ENCODE peak calls at places on chromosomes 5 and 9, in seven cellular contexts. One of them, this sample, is unnamed.

GRCh38 chr5:67494186-67494842 is 297.7 kb upstream of the CD180 start:
- DNase-seq in stomach: no peak
- DNase-seq in uterus: peak; percentile 34
- DNase-seq in neural progenitor cell: no peak
- DNase-seq in heart right ventricle: no peak
- DNase-seq in Peyer's patch: no peak
- DNase-seq in heart left ventricle: peak; percentile 22
- DNase-seq in this sample: no peak

GRCh38 chr5:51657340-51658240 is 274.3 kb downstream of the ISL1 start:
- DNase-seq in stomach: no peak
- DNase-seq in uterus: no peak
- DNase-seq in neural progenitor cell: no peak
- DNase-seq in heart right ventricle: no peak
- DNase-seq in Peyer's patch: no peak
- DNase-seq in heart left ventricle: no peak
- DNase-seq in this sample: no peak

GRCh38 chr5:17099946-17100345 is 117.5 kb upstream of the BASP1 start:
- DNase-seq in stomach: no peak
- DNase-seq in uterus: no peak
- DNase-seq in neural progenitor cell: no peak
- DNase-seq in heart right ventricle: no peak
- DNase-seq in Peyer's patch: no peak
- DNase-seq in heart left ventricle: no peak
- DNase-seq in this sample: no peak

GRCh38 chr9:134796882-134797281 is 83.7 kb upstream of the FCN2 start:
- DNase-seq in stomach: no peak
- DNase-seq in uterus: no peak
- DNase-seq in neural progenitor cell: no peak
- DNase-seq in heart right ventricle: no peak
- DNase-seq in Peyer's patch: no peak
- DNase-seq in heart left ventricle: no peak
- DNase-seq in this sample: no peak

GRCh38 chr5:158079097-158079496 is 220.2 kb upstream of the CLINT1 start:
- DNase-seq in stomach: no peak
- DNase-seq in uterus: no peak
- DNase-seq in neural progenitor cell: no peak
- DNase-seq in heart right ventricle: no peak
- DNase-seq in Peyer's patch: no peak
- DNase-seq in heart left ventricle: no peak
- DNase-seq in this sample: no peak

GRCh38 chr9:34510032-34510431 is 12.8 kb downstream of the ENHO start:
- DNase-seq in stomach: no peak
- DNase-seq in uterus: no peak
- DNase-seq in neural progenitor cell: no peak
- DNase-seq in heart right ventricle: no peak
- DNase-seq in Peyer's patch: peak; percentile 28
- DNase-seq in heart left ventricle: no peak
- DNase-seq in this sample: no peak

GRCh38 chr9:114372971-114373591 is 14.7 kb downstream of the AKNA start:
- DNase-seq in stomach: peak; percentile 69
- DNase-seq in uterus: no peak
- DNase-seq in neural progenitor cell: no peak
- DNase-seq in heart right ventricle: peak; percentile 57
- DNase-seq in Peyer's patch: peak; percentile 97
- DNase-seq in heart left ventricle: peak; percentile 68
- DNase-seq in this sample: peak; percentile 78

GRCh38 chr5:72470817-72471216 is 36.4 kb downstream of the ZNF366 start:
- DNase-seq in stomach: no peak
- DNase-seq in uterus: no peak
- DNase-seq in neural progenitor cell: no peak
- DNase-seq in heart right ventricle: no peak
- DNase-seq in Peyer's patch: no peak
- DNase-seq in heart left ventricle: no peak
- DNase-seq in this sample: no peak

GRCh38 chr9:23826120-23826629 is at the start of gene ELAVL2:
- DNase-seq in stomach: peak; percentile 65
- DNase-seq in uterus: peak; percentile 89
- DNase-seq in neural progenitor cell: peak; percentile 99
- DNase-seq in heart right ventricle: peak; percentile 75
- DNase-seq in Peyer's patch: peak; percentile 76
- DNase-seq in heart left ventricle: peak; percentile 84
- DNase-seq in this sample: no peak

GRCh38 chr9:135060461-135061116 is 26.9 kb upstream of the OLFM1 start:
- DNase-seq in stomach: no peak
- DNase-seq in uterus: no peak
- DNase-seq in neural progenitor cell: no peak
- DNase-seq in heart right ventricle: no peak
- DNase-seq in Peyer's patch: peak; percentile 34
- DNase-seq in heart left ventricle: peak; percentile 7
- DNase-seq in this sample: peak; percentile 6

GRCh38 chr5:114367029-114367428 is 5.2 kb downstream of the KCNN2 start:
- DNase-seq in stomach: no peak
- DNase-seq in uterus: no peak
- DNase-seq in neural progenitor cell: no peak
- DNase-seq in heart right ventricle: no peak
- DNase-seq in Peyer's patch: no peak
- DNase-seq in heart left ventricle: no peak
- DNase-seq in this sample: no peak

GRCh38 chr9:89863837-89864236 is 259.0 kb downstream of the GADD45G start:
- DNase-seq in stomach: no peak
- DNase-seq in uterus: no peak
- DNase-seq in neural progenitor cell: no peak
- DNase-seq in heart right ventricle: no peak
- DNase-seq in Peyer's patch: no peak
- DNase-seq in heart left ventricle: no peak
- DNase-seq in this sample: no peak

GRCh38 chr5:103224118-103224893 is 34.3 kb upstream of the MACIR start:
- DNase-seq in stomach: no peak
- DNase-seq in uterus: no peak
- DNase-seq in neural progenitor cell: peak; percentile 75
- DNase-seq in heart right ventricle: no peak
- DNase-seq in Peyer's patch: peak; percentile 63
- DNase-seq in heart left ventricle: peak; percentile 26
- DNase-seq in this sample: no peak

GRCh38 chr5:169511708-169512107 is 71.9 kb upstream of the SPDL1 start:
- DNase-seq in stomach: no peak
- DNase-seq in uterus: no peak
- DNase-seq in neural progenitor cell: peak; percentile 9
- DNase-seq in heart right ventricle: no peak
- DNase-seq in Peyer's patch: no peak
- DNase-seq in heart left ventricle: no peak
- DNase-seq in this sample: no peak

GRCh38 chr9:110202232-110202631 is 5.7 kb downstream of the C9orf152 start:
- DNase-seq in stomach: no peak
- DNase-seq in uterus: no peak
- DNase-seq in neural progenitor cell: no peak
- DNase-seq in heart right ventricle: no peak
- DNase-seq in Peyer's patch: no peak
- DNase-seq in heart left ventricle: no peak
- DNase-seq in this sample: no peak

GRCh38 chr5:113389116-113389515 is 45.7 kb downstream of the TSSK1B start:
- DNase-seq in stomach: no peak
- DNase-seq in uterus: no peak
- DNase-seq in neural progenitor cell: no peak
- DNase-seq in heart right ventricle: no peak
- DNase-seq in Peyer's patch: no peak
- DNase-seq in heart left ventricle: no peak
- DNase-seq in this sample: no peak

GRCh38 chr5:68296895-68297294 is 81.3 kb downstream of the PIK3R1 start:
- DNase-seq in stomach: no peak
- DNase-seq in uterus: no peak
- DNase-seq in neural progenitor cell: no peak
- DNase-seq in heart right ventricle: no peak
- DNase-seq in Peyer's patch: no peak
- DNase-seq in heart left ventricle: no peak
- DNase-seq in this sample: no peak

GRCh38 chr5:3303777-3304176 is 291.9 kb upstream of the IRX1 start:
- DNase-seq in stomach: no peak
- DNase-seq in uterus: no peak
- DNase-seq in neural progenitor cell: no peak
- DNase-seq in heart right ventricle: no peak
- DNase-seq in Peyer's patch: no peak
- DNase-seq in heart left ventricle: no peak
- DNase-seq in this sample: no peak

GRCh38 chr5:150661821-150662596 is 958 bp downstream of the MYOZ3 start:
- DNase-seq in stomach: no peak
- DNase-seq in uterus: no peak
- DNase-seq in neural progenitor cell: no peak
- DNase-seq in heart right ventricle: no peak
- DNase-seq in Peyer's patch: peak; percentile 15
- DNase-seq in heart left ventricle: no peak
- DNase-seq in this sample: no peak

GRCh38 chr9:130114741-130115140 is 57.5 kb upstream of the NCS1 start:
- DNase-seq in stomach: no peak
- DNase-seq in uterus: no peak
- DNase-seq in neural progenitor cell: no peak
- DNase-seq in heart right ventricle: no peak
- DNase-seq in Peyer's patch: no peak
- DNase-seq in heart left ventricle: no peak
- DNase-seq in this sample: no peak

GRCh38 chr5:177008716-177009115 is 2.1 kb upstream of the UIMC1 start:
- DNase-seq in stomach: no peak
- DNase-seq in uterus: no peak
- DNase-seq in neural progenitor cell: no peak
- DNase-seq in heart right ventricle: no peak
- DNase-seq in Peyer's patch: no peak
- DNase-seq in heart left ventricle: no peak
- DNase-seq in this sample: no peak

GRCh38 chr5:177006265-177006972 is at the start of gene UIMC1:
- DNase-seq in stomach: peak; percentile 93
- DNase-seq in uterus: peak; percentile 90
- DNase-seq in neural progenitor cell: peak; percentile 98
- DNase-seq in heart right ventricle: peak; percentile 92
- DNase-seq in Peyer's patch: peak; percentile 96
- DNase-seq in heart left ventricle: peak; percentile 94
- DNase-seq in this sample: peak; percentile 93

GRCh38 chr5:177003649-177004048 is 2.9 kb downstream of the UIMC1 start:
- DNase-seq in stomach: no peak
- DNase-seq in uterus: no peak
- DNase-seq in neural progenitor cell: no peak
- DNase-seq in heart right ventricle: no peak
- DNase-seq in Peyer's patch: no peak
- DNase-seq in heart left ventricle: no peak
- DNase-seq in this sample: no peak

GRCh38 chr5:177004961-177005360 is 1.6 kb downstream of the UIMC1 start:
- DNase-seq in stomach: no peak
- DNase-seq in uterus: no peak
- DNase-seq in neural progenitor cell: no peak
- DNase-seq in heart right ventricle: no peak
- DNase-seq in Peyer's patch: no peak
- DNase-seq in heart left ventricle: no peak
- DNase-seq in this sample: no peak

DNA sequence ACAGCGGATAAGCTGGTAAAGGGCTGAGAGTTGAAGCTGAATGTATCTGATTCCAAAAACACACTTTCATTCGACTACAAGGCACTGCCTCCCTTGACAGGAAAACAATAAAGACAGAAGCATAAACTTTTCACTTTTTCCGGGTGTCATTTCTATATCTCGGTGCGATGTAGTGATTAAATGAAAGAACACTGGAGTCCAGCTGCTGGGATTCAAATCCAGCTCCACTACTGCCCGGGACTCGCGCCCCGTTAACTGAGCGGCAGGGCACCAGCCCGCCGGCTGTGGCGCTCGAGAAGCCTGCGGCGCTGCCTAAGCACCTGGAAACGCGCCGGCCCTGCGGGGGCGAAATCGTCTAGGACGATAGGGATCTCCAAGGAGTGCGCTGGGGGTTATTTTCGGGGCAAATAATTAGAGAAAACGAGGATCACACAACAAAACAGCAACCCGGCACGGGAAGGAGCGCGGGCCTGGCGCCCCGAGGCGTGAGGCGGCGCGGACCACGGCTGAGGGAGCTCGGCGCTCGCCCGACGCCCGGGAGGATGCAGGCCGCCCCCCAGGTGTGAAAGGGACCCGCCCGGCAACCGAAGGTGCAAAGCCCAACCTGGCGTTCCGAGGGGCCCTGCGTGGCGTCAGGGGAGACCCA is 837 bp downstream of the UIMC1 start:
- DNase-seq in stomach: peak; percentile 73
- DNase-seq in uterus: peak; percentile 76
- DNase-seq in neural progenitor cell: peak; percentile 87
- DNase-seq in heart right ventricle: peak; percentile 74
- DNase-seq in Peyer's patch: peak; percentile 86
- DNase-seq in heart left ventricle: peak; percentile 86
- DNase-seq in this sample: no peak
- TF ChIP-seq CTCF in stomach: peak; percentile 61
- TF ChIP-seq CTCF in uterus: peak; percentile 38
- TF ChIP-seq CTCF in neural progenitor cell: peak; percentile 53
- TF ChIP-seq CTCF in heart right ventricle: peak; percentile 80
- TF ChIP-seq CTCF in Peyer's patch: peak; percentile 59
- TF ChIP-seq CTCF in heart left ventricle: peak; percentile 40
- TF ChIP-seq CTCF in this sample: no peak

DNA sequence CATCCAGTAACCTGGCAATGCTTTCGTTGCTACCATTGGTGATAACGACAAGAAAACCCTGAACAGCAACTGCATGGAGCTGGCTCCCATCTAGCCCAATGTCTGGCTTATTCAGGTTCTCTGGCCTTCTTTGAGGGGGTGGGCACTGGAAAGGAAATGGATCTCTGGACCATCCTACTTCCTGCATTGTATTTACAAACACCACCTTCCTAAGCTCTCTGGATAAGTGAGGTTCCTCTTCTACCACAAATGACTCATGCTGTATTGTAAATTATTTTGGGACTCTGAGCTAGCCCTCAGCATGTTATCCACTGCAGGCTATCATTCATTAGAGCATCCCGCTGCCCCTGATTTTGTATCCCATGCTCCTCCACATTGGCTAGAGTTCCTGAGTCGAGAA is 136.9 kb upstream of the KLF9 start:
- DNase-seq in stomach: no peak
- DNase-seq in uterus: no peak
- DNase-seq in neural progenitor cell: no peak
- DNase-seq in heart right ventricle: no peak
- DNase-seq in Peyer's patch: no peak
- DNase-seq in heart left ventricle: no peak
- DNase-seq in this sample: no peak
- TF ChIP-seq CTCF in stomach: no peak
- TF ChIP-seq CTCF in uterus: no peak
- TF ChIP-seq CTCF in neural progenitor cell: no peak
- TF ChIP-seq CTCF in heart right ventricle: no peak
- TF ChIP-seq CTCF in Peyer's patch: no peak
- TF ChIP-seq CTCF in heart left ventricle: no peak
- TF ChIP-seq CTCF in this sample: no peak

GRCh38 chr5:124411089-124411488 is 335.4 kb downstream of the ZNF608 start:
- DNase-seq in stomach: no peak
- DNase-seq in uterus: no peak
- DNase-seq in neural progenitor cell: no peak
- DNase-seq in heart right ventricle: no peak
- DNase-seq in Peyer's patch: no peak
- DNase-seq in heart left ventricle: no peak
- DNase-seq in this sample: no peak
- TF ChIP-seq CTCF in stomach: no peak
- TF ChIP-seq CTCF in uterus: no peak
- TF ChIP-seq CTCF in neural progenitor cell: no peak
- TF ChIP-seq CTCF in heart right ventricle: peak; percentile 17
- TF ChIP-seq CTCF in Peyer's patch: no peak
- TF ChIP-seq CTCF in heart left ventricle: no peak
- TF ChIP-seq CTCF in this sample: no peak

GRCh38 chr5:134462761-134463160 is 51.1 kb upstream of the CDKN2AIPNL start:
- DNase-seq in stomach: no peak
- DNase-seq in uterus: no peak
- DNase-seq in neural progenitor cell: peak; percentile 28
- DNase-seq in heart right ventricle: no peak
- DNase-seq in Peyer's patch: peak; percentile 34
- DNase-seq in heart left ventricle: no peak
- DNase-seq in this sample: no peak
- TF ChIP-seq CTCF in stomach: no peak
- TF ChIP-seq CTCF in uterus: no peak
- TF ChIP-seq CTCF in neural progenitor cell: peak; percentile 16
- TF ChIP-seq CTCF in heart right ventricle: no peak
- TF ChIP-seq CTCF in Peyer's patch: no peak
- TF ChIP-seq CTCF in heart left ventricle: no peak
- TF ChIP-seq CTCF in this sample: no peak